ENCODE peak calls at places on chromosomes 7 and 10, in five cellular contexts. H is pancreas, T is PC-3, I is sigmoid colon, P is prostate gland. Z is an unnamed sample.
A peak's percentile ranks its signal among the peaks of the same experiment; 100 is the strongest.

GRCh38 chr10:34049887-34050286 is 715.4 kb upstream of the NRP1 start:
- DNase-seq in H (no peak), T (peak; percentile 61), I (no peak), P (no peak), Z (peak; percentile 9)

GRCh38 chr10:129959544-129960492 is 4.3 kb downstream of the EBF3 start:
- DNase-seq in H (no peak), T (no peak), I (peak; percentile 53), P (no peak), Z (no peak)

GRCh38 chr10:3126249-3126648 is 46.3 kb downstream of the PITRM1 start:
- DNase-seq in H (no peak), T (no peak), I (peak; percentile 59), P (no peak), Z (no peak)

GRCh38 chr10:80357000-80357803 is 621 bp downstream of the DYDC2 start:
- DNase-seq in H (peak; percentile 55), T (no peak), I (no peak), P (no peak), Z (no peak)

GRCh38 chr7:48390381-48391327 is 219.4 kb downstream of the ABCA13 start:
- DNase-seq in H (no peak), T (no peak), I (no peak), P (no peak), Z (no peak)

GRCh38 chr10:64619068-64619467 is 1097.9 kb downstream of the REEP3 start:
- DNase-seq in H (no peak), T (no peak), I (no peak), P (no peak), Z (no peak)

GRCh38 chr10:93554760-93555432 is 11.6 kb upstream of the FFAR4 start:
- DNase-seq in H (peak; percentile 77), T (peak; percentile 77), I (no peak), P (peak; percentile 68), Z (peak; percentile 69)

GRCh38 chr7:28723336-28723735 is 234.8 kb downstream of the TRIL start:
- DNase-seq in H (no peak), T (no peak), I (no peak), P (no peak), Z (no peak)

GRCh38 chr10:58515296-58515956 is 2.8 kb downstream of the BICC1 start:
- DNase-seq in H (no peak), T (peak; percentile 58), I (no peak), P (no peak), Z (no peak)

GRCh38 chr7:65250216-65250615 is 123.4 kb upstream of the ZNF92 start:
- DNase-seq in H (no peak), T (no peak), I (no peak), P (no peak), Z (no peak)

GRCh38 chr7:55177589-55178261 is 158.9 kb downstream of the EGFR start:
- DNase-seq in H (no peak), T (no peak), I (no peak), P (peak; percentile 89), Z (no peak)

GRCh38 chr10:81978238-81978637 is 103.2 kb downstream of the NRG3 start:
- DNase-seq in H (no peak), T (peak; percentile 10), I (no peak), P (no peak), Z (peak; percentile 6)

GRCh38 chr7:213324-213993 is 21.1 kb downstream of the FAM20C start:
- DNase-seq in H (no peak), T (no peak), I (no peak), P (no peak), Z (no peak)

GRCh38 chr10:43214071-43214955 is 52.6 kb downstream of the RASGEF1A start:
- DNase-seq in H (peak; percentile 31), T (peak; percentile 45), I (no peak), P (no peak), Z (peak; percentile 27)

GRCh38 chr10:108358912-108359311 is 1194.4 kb upstream of the SORCS1 start:
- DNase-seq in H (no peak), T (peak; percentile 92), I (no peak), P (no peak), Z (peak; percentile 95)

GRCh38 chr10:28305551-28305950 is 2.7 kb upstream of the MPP7 start:
- DNase-seq in H (no peak), T (no peak), I (no peak), P (no peak), Z (no peak)

GRCh38 chr10:987635-987905 is 664 bp upstream of the GTPBP4 start:
- DNase-seq in H (no peak), T (peak; percentile 16), I (no peak), P (no peak), Z (peak; percentile 18)

GRCh38 chr10:985361-985760 is 2.9 kb upstream of the GTPBP4 start:
- DNase-seq in H (no peak), T (no peak), I (no peak), P (no peak), Z (no peak)

GRCh38 chr10:986881-987634 is 1.2 kb upstream of the GTPBP4 start:
- DNase-seq in H (no peak), T (peak; percentile 42), I (no peak), P (no peak), Z (peak; percentile 50)

GRCh38 chr10:987906-988666 is at the start of gene GTPBP4:
- DNase-seq in H (peak; percentile 99), T (peak; percentile 91), I (peak; percentile 99), P (peak; percentile 99), Z (peak; percentile 97)

DNA sequence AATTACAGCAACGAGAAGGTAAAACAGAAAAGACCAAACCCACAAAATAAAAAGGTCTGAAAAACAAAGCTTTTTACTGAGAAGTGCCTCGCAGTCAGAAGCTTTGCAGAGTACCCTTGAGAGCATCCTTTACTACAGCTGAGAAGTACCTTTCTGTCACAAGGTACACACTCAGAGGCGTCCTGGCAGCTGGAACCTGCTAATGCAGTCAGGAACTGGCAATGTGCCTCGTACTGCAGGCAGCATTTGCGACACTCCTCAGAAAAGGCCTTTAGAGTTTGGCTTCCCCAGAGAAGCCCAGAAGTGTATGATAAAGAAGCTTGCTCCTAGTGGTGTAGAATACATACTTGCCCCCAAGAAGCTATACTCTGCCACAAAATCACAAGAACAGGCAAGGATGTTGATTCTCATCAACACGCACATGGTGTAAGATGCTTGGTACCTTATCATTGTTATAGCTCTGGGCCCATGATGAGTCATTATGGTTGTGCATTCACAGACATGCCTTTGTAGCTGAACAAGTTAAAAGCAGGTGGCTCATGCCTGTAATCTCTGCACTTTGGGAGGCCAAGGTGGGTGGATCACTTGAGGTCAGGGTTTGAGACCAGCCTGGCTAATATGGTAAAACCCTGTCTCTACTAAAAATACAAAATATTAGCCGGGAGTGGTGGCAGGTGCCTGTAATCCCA is 2.0 kb upstream of the GTPBP4 start:
- DNase-seq in H (no peak), T (peak; percentile 57), I (no peak), P (no peak), Z (peak; percentile 79)
- H3K27ac ChIP-seq in H (no peak overlapping the region), T (peak overlapping the region; percentile 32), I (no peak overlapping the region), P (no peak overlapping the region), Z (peak overlapping the region; percentile 81)

GRCh38 chr7:2609001-2609411 is 22.8 kb upstream of the TTYH3 start:
- DNase-seq in H (no peak), T (peak; percentile 22), I (no peak), P (no peak), Z (no peak)
- TF ChIP-seq CTCF in H (no peak), T (peak; percentile 51), I (no peak), P (no peak), Z (peak; percentile 13)

DNA sequence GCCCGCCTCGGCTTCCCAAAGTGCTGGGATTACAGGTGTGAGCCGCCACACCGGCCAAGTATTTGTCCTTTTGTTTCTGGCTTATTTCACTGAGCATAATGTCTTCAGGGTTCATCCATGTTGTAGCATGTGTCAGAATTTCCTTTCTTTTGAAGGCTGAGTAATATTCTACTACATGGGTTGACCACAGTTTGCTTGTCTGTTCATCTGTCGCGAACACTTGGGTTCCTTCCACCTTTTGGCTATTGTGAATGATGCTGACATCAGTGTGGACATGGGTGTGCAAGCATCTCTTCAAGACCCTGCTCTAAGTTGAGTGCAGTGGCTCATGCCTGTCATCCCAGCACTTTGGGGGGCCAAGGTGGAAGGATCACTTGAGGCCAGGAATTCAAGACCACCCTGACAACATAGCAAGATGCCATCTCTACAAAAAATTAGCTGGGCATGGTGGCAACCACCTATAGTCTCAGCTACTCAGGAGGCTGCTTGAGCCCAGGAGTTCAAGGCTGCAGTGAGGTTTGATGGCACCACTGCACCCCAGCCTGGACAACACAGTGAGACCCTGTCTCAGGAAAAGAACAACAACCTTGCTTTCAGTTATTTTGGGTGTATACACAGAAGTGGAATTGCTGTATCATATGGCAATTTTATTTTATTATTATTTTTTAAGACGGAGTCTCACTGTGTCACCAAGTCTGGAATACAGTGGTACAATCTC is 17.0 kb downstream of the CHST12 start:
- DNase-seq in H (no peak), T (no peak), I (no peak), P (no peak), Z (no peak)
- H3K27ac ChIP-seq in H (no peak overlapping the region), T (no peak overlapping the region), I (no peak overlapping the region), P (no peak overlapping the region), Z (no peak overlapping the region)

GRCh38 chr7:66925255-66925654 is 4.2 kb downstream of the TMEM248 start:
- DNase-seq in H (no peak), T (no peak), I (no peak), P (no peak), Z (no peak)

GRCh38 chr7:66921396-66921917 is 432 bp downstream of the TMEM248 start:
- DNase-seq in H (peak; percentile 78), T (peak; percentile 45), I (peak; percentile 70), P (peak; percentile 18), Z (peak; percentile 48)

GRCh38 chr7:66921918-66922486 is 977 bp downstream of the TMEM248 start:
- DNase-seq in H (no peak), T (peak; percentile 18), I (no peak), P (no peak), Z (peak; percentile 26)

GRCh38 chr7:66920256-66920655 is 769 bp upstream of the TMEM248 start:
- DNase-seq in H (no peak), T (no peak), I (no peak), P (no peak), Z (peak; percentile 17)

GRCh38 chr7:66920769-66921395 is at the start of gene TMEM248:
- DNase-seq in H (peak; percentile 95), T (peak; percentile 82), I (peak; percentile 94), P (peak; percentile 72), Z (peak; percentile 68)
- TF ChIP-seq CTCF in H (no peak), T (no peak), I (no peak), P (no peak), Z (no peak)

GRCh38 chr10:104299031-104299904 is 30.3 kb downstream of the GSTO2 start:
- DNase-seq in H (no peak), T (no peak), I (no peak), P (no peak), Z (no peak)
- H3K27ac ChIP-seq in H (peak overlapping the region; percentile 61), T (peak overlapping the region; percentile 62), I (peak overlapping the region; percentile 77), P (peak overlapping the region; percentile 61), Z (peak overlapping the region; percentile 99)

GRCh38 chr10:8473205-8473604 is 418.7 kb downstream of the GATA3 start:
- DNase-seq in H (no peak), T (peak; percentile 34), I (no peak), P (no peak), Z (no peak)
- TF ChIP-seq CTCF in H (no peak), T (peak; percentile 50), I (no peak), P (no peak), Z (no peak)

GRCh38 chr10:29839826-29840515 is 205.2 kb upstream of the SVIL start:
- DNase-seq in H (peak; percentile 62), T (no peak), I (peak; percentile 81), P (peak; percentile 92), Z (peak; percentile 90)

GRCh38 chr10:29843143-29843542 is 208.4 kb upstream of the SVIL start:
- DNase-seq in H (no peak), T (no peak), I (peak; percentile 88), P (no peak), Z (no peak)

GRCh38 chr10:29845166-29845565 is 210.4 kb upstream of the SVIL start:
- DNase-seq in H (no peak), T (no peak), I (no peak), P (no peak), Z (no peak)

GRCh38 chr10:29840516-29841276 is 205.9 kb upstream of the SVIL start:
- DNase-seq in H (no peak), T (no peak), I (peak; percentile 66), P (peak; percentile 60), Z (no peak)

GRCh38 chr10:29841724-29842649 is 207.2 kb upstream of the SVIL start:
- DNase-seq in H (peak; percentile 68), T (peak; percentile 37), I (peak; percentile 96), P (peak; percentile 54), Z (no peak)
- H3K27ac ChIP-seq in H (peak overlapping the region; percentile 62), T (no peak overlapping the region), I (peak overlapping the region; percentile 97), P (peak overlapping the region; percentile 86), Z (no peak overlapping the region)